ENCODE peak calls at places on chromosomes 4 and X, in six cellular contexts. D, P, X, I, U and M are unnamed samples.

GRCh38 chr4:128782076-128782715 is 27.3 kb upstream of the JADE1 start:
- DNase-seq in D (peak; percentile 50), P (peak; percentile 46), X (no peak), I (peak; percentile 17), U (no peak), M (no peak)

GRCh38 chrX:108437789-108438623 is at the start of gene COL4A6:
- DNase-seq in D (no peak), P (no peak), X (peak; percentile 26), I (peak; percentile 24), U (no peak), M (no peak)

GRCh38 chr4:41452484-41453225 is 85.3 kb upstream of the LIMCH1 start:
- DNase-seq in D (no peak), P (no peak), X (no peak), I (no peak), U (no peak), M (no peak)

GRCh38 chr4:158314756-158315487 is 104.6 kb downstream of the TMEM144 start:
- DNase-seq in D (no peak), P (no peak), X (peak; percentile 84), I (no peak), U (no peak), M (no peak)

GRCh38 chrX:104668550-104668949 is 102.6 kb downstream of the IL1RAPL2 start:
- DNase-seq in D (no peak), P (no peak), X (no peak), I (no peak), U (no peak), M (no peak)

GRCh38 chrX:100512471-100512870 is 72.3 kb upstream of the TNMD start:
- DNase-seq in D (no peak), P (no peak), X (peak; percentile 9), I (peak; percentile 6), U (no peak), M (peak; percentile 5)

GRCh38 chr4:8594097-8595038 is 1.8 kb downstream of the CPZ start:
- DNase-seq in D (peak; percentile 47), P (peak; percentile 58), X (peak; percentile 53), I (peak; percentile 94), U (no peak), M (peak; percentile 80)

GRCh38 chr4:24659241-24659961 is 75.0 kb upstream of the DHX15 start:
- DNase-seq in D (no peak), P (no peak), X (no peak), I (no peak), U (no peak), M (no peak)

GRCh38 chrX:21623778-21624501 is 34.2 kb downstream of the KLHL34 start:
- DNase-seq in D (no peak), P (no peak), X (no peak), I (no peak), U (no peak), M (no peak)

GRCh38 chr4:145179201-145179860 is 1.1 kb downstream of the OTUD4 start:
- DNase-seq in D (peak; percentile 85), P (peak; percentile 79), X (peak; percentile 69), I (peak; percentile 78), U (peak; percentile 85), M (no peak)

GRCh38 chrX:9197231-9197630 is 163.3 kb upstream of the FAM9B start:
- DNase-seq in D (no peak), P (no peak), X (no peak), I (no peak), U (no peak), M (no peak)

GRCh38 chr4:78167510-78167909 is 110.4 kb downstream of the FRAS1 start:
- DNase-seq in D (no peak), P (no peak), X (no peak), I (no peak), U (no peak), M (no peak)

GRCh38 chr4:1384675-1385372 is 21.4 kb downstream of the NKX1-1 start:
- DNase-seq in D (no peak), P (no peak), X (no peak), I (no peak), U (no peak), M (no peak)

GRCh38 chrX:20585782-20586181 is 319.1 kb upstream of the RPS6KA3 start:
- DNase-seq in D (no peak), P (no peak), X (no peak), I (no peak), U (no peak), M (no peak)

GRCh38 chrX:4925911-4926310 is 1212.5 kb upstream of the PRKX start:
- DNase-seq in D (no peak), P (no peak), X (no peak), I (no peak), U (no peak), M (no peak)

DNA sequence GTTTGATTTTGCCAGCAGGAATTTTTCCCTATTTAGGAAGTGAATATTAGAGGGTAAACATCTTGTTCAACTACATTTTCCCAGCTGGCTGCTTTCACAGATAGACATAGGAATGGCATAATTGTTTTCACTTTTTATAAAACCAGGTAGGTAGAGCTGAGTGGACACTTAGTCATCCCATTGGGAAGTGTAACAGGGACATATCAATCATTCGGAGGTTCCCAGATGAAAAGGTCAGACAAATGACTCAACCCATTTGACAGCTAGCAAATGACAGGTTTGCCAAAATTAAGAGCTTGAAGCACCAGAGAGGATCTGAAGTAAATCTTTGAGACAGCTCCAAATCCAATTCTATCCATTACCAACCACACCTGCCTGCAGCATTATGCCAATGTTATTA is 205.3 kb downstream of the SLC39A8 start:
- DNase-seq in D (no peak), P (no peak), X (peak; percentile 75), I (no peak), U (no peak), M (no peak)
- TF ChIP-seq POLR2AphosphoS5 in D (no peak), P (no peak), X (peak; percentile 34), I (no peak), U (no peak), M (no peak)

GRCh38 chr4:73777612-73778011 is 37.2 kb downstream of the CXCL8 start:
- DNase-seq in D (no peak), P (no peak), X (peak; percentile 46), I (no peak), U (no peak), M (no peak)
- TF ChIP-seq POLR2AphosphoS5 in D (no peak), P (no peak), X (no peak), I (no peak), U (no peak), M (no peak)

DNA sequence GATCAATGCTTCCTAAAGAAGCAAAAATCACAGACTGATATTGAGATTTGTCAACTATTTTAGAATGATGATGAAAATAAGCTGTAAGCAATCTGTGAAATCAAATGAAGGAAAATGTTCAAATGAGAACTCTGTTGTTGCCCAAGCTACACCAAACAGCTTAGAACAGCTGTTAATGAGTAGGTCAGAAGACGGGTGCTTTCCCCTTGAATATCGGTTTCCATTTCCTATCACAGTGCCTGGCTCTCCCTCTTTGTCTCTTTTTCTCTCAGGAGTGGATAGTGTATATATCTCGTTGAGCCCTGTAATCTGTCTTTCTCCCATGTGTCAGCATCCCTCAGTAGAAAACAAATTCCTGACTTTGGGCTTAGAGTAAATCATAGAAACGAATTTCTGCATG is 1592.9 kb upstream of the TENM3 start:
- DNase-seq in D (no peak), P (no peak), X (no peak), I (no peak), U (no peak), M (no peak)
- TF ChIP-seq POLR2AphosphoS5 in D (no peak), P (no peak), X (no peak), I (no peak), U (no peak), M (no peak)

GRCh38 chr4:171281359-171281758 is 531.8 kb upstream of the GALNTL6 start:
- DNase-seq in D (no peak), P (no peak), X (no peak), I (no peak), U (no peak), M (no peak)
- TF ChIP-seq POLR2AphosphoS5 in D (no peak), P (no peak), X (no peak), I (no peak), U (no peak), M (no peak)